ENCODE peak calls at places on chromosomes 11 and 22, in ten cellular contexts. One of them, this sample, is unnamed.

GRCh38 chr11:84234011-84234410 is 947.8 kb upstream of the CCDC90B start:
- DNase-seq in NCI-H345: peak
- DNase-seq in brain microvascular endothelial cell: no peak
- DNase-seq in neuronal stem cell: no peak
- DNase-seq in EL: no peak
- DNase-seq in HFFc6: no peak
- DNase-seq in psoas muscle: no peak
- DNase-seq in activated T-helper 1 cell treated with anti-CD3 and anti-CD28 coated beads, Interleukin-2, amount 50 U/mL, for 16 hours: no peak
- DNase-seq in tibial artery: no peak
- DNase-seq in fibroblast of lung: no peak
- DNase-seq in this sample: no peak

GRCh38 chr22:23133922-23134321 is 7.9 kb downstream of the RSPH14 start:
- DNase-seq in NCI-H345: no peak
- DNase-seq in brain microvascular endothelial cell: no peak
- DNase-seq in neuronal stem cell: no peak
- DNase-seq in EL: no peak
- DNase-seq in HFFc6: no peak
- DNase-seq in psoas muscle: no peak
- DNase-seq in activated T-helper 1 cell treated with anti-CD3 and anti-CD28 coated beads, Interleukin-2, amount 50 U/mL, for 16 hours: no peak
- DNase-seq in tibial artery: no peak
- DNase-seq in fibroblast of lung: no peak
- DNase-seq in this sample: no peak

GRCh38 chr11:101049813-101050212 is 79.8 kb downstream of the PGR start:
- DNase-seq in NCI-H345: no peak
- DNase-seq in brain microvascular endothelial cell: no peak
- DNase-seq in neuronal stem cell: no peak
- DNase-seq in EL: no peak
- DNase-seq in HFFc6: no peak
- DNase-seq in psoas muscle: no peak
- DNase-seq in activated T-helper 1 cell treated with anti-CD3 and anti-CD28 coated beads, Interleukin-2, amount 50 U/mL, for 16 hours: no peak
- DNase-seq in tibial artery: no peak
- DNase-seq in fibroblast of lung: no peak
- DNase-seq in this sample: no peak

GRCh38 chr11:31887180-31887579 is 76.1 kb upstream of the PAX6 start:
- DNase-seq in NCI-H345: no peak
- DNase-seq in brain microvascular endothelial cell: no peak
- DNase-seq in neuronal stem cell: no peak
- DNase-seq in EL: no peak
- DNase-seq in HFFc6: no peak
- DNase-seq in psoas muscle: no peak
- DNase-seq in activated T-helper 1 cell treated with anti-CD3 and anti-CD28 coated beads, Interleukin-2, amount 50 U/mL, for 16 hours: no peak
- DNase-seq in tibial artery: no peak
- DNase-seq in fibroblast of lung: no peak
- DNase-seq in this sample: no peak

GRCh38 chr11:133927690-133928627 is 28.8 kb downstream of the IGSF9B start:
- DNase-seq in NCI-H345: peak
- DNase-seq in brain microvascular endothelial cell: peak
- DNase-seq in neuronal stem cell: no peak
- DNase-seq in EL: peak
- DNase-seq in HFFc6: peak
- DNase-seq in psoas muscle: peak
- DNase-seq in activated T-helper 1 cell treated with anti-CD3 and anti-CD28 coated beads, Interleukin-2, amount 50 U/mL, for 16 hours: peak
- DNase-seq in tibial artery: peak
- DNase-seq in fibroblast of lung: peak
- DNase-seq in this sample: peak

GRCh38 chr22:21690401-21690801 is 24.6 kb downstream of the PPIL2 start:
- DNase-seq in NCI-H345: no peak
- DNase-seq in brain microvascular endothelial cell: no peak
- DNase-seq in neuronal stem cell: no peak
- DNase-seq in EL: no peak
- DNase-seq in HFFc6: no peak
- DNase-seq in psoas muscle: no peak
- DNase-seq in activated T-helper 1 cell treated with anti-CD3 and anti-CD28 coated beads, Interleukin-2, amount 50 U/mL, for 16 hours: no peak
- DNase-seq in tibial artery: no peak
- DNase-seq in fibroblast of lung: no peak
- DNase-seq in this sample: no peak

GRCh38 chr22:37214431-37215025 is 2.3 kb upstream of the SSTR3 start:
- DNase-seq in NCI-H345: no peak
- DNase-seq in brain microvascular endothelial cell: no peak
- DNase-seq in neuronal stem cell: no peak
- DNase-seq in EL: no peak
- DNase-seq in HFFc6: no peak
- DNase-seq in psoas muscle: no peak
- DNase-seq in activated T-helper 1 cell treated with anti-CD3 and anti-CD28 coated beads, Interleukin-2, amount 50 U/mL, for 16 hours: no peak
- DNase-seq in tibial artery: peak
- DNase-seq in fibroblast of lung: no peak
- DNase-seq in this sample: no peak

GRCh38 chr11:46253258-46254134 is 24.0 kb upstream of the CREB3L1 start:
- DNase-seq in NCI-H345: no peak
- DNase-seq in brain microvascular endothelial cell: peak
- DNase-seq in neuronal stem cell: no peak
- DNase-seq in EL: no peak
- DNase-seq in HFFc6: no peak
- DNase-seq in psoas muscle: no peak
- DNase-seq in activated T-helper 1 cell treated with anti-CD3 and anti-CD28 coated beads, Interleukin-2, amount 50 U/mL, for 16 hours: no peak
- DNase-seq in tibial artery: no peak
- DNase-seq in fibroblast of lung: no peak
- DNase-seq in this sample: no peak

GRCh38 chr22:45207981-45208664 is 32.6 kb downstream of the KIAA0930 start:
- DNase-seq in NCI-H345: no peak
- DNase-seq in brain microvascular endothelial cell: peak
- DNase-seq in neuronal stem cell: no peak
- DNase-seq in EL: peak
- DNase-seq in HFFc6: peak
- DNase-seq in psoas muscle: no peak
- DNase-seq in activated T-helper 1 cell treated with anti-CD3 and anti-CD28 coated beads, Interleukin-2, amount 50 U/mL, for 16 hours: no peak
- DNase-seq in tibial artery: peak
- DNase-seq in fibroblast of lung: peak
- DNase-seq in this sample: peak

GRCh38 chr11:36818410-36818809 is 220.4 kb upstream of the RAG2 start:
- DNase-seq in NCI-H345: no peak
- DNase-seq in brain microvascular endothelial cell: no peak
- DNase-seq in neuronal stem cell: no peak
- DNase-seq in EL: peak
- DNase-seq in HFFc6: no peak
- DNase-seq in psoas muscle: no peak
- DNase-seq in activated T-helper 1 cell treated with anti-CD3 and anti-CD28 coated beads, Interleukin-2, amount 50 U/mL, for 16 hours: no peak
- DNase-seq in tibial artery: no peak
- DNase-seq in fibroblast of lung: no peak
- DNase-seq in this sample: no peak

GRCh38 chr11:66958232-66958955 is at the start of gene PC:
- DNase-seq in NCI-H345: peak
- DNase-seq in brain microvascular endothelial cell: peak
- DNase-seq in neuronal stem cell: peak
- DNase-seq in EL: peak
- DNase-seq in HFFc6: peak
- DNase-seq in psoas muscle: peak
- DNase-seq in activated T-helper 1 cell treated with anti-CD3 and anti-CD28 coated beads, Interleukin-2, amount 50 U/mL, for 16 hours: peak
- DNase-seq in tibial artery: peak
- DNase-seq in fibroblast of lung: peak
- DNase-seq in this sample: peak

GRCh38 chr22:19608114-19608494 is 83.9 kb upstream of the CLDN5 start:
- DNase-seq in NCI-H345: no peak
- DNase-seq in brain microvascular endothelial cell: no peak
- DNase-seq in neuronal stem cell: no peak
- DNase-seq in EL: no peak
- DNase-seq in HFFc6: no peak
- DNase-seq in psoas muscle: no peak
- DNase-seq in activated T-helper 1 cell treated with anti-CD3 and anti-CD28 coated beads, Interleukin-2, amount 50 U/mL, for 16 hours: no peak
- DNase-seq in tibial artery: no peak
- DNase-seq in fibroblast of lung: no peak
- DNase-seq in this sample: no peak

GRCh38 chr11:126431401-126432064 is 76.0 kb downstream of the ST3GAL4 start:
- DNase-seq in NCI-H345: no peak
- DNase-seq in brain microvascular endothelial cell: peak
- DNase-seq in neuronal stem cell: no peak
- DNase-seq in EL: peak
- DNase-seq in HFFc6: peak
- DNase-seq in psoas muscle: peak
- DNase-seq in activated T-helper 1 cell treated with anti-CD3 and anti-CD28 coated beads, Interleukin-2, amount 50 U/mL, for 16 hours: no peak
- DNase-seq in tibial artery: peak
- DNase-seq in fibroblast of lung: peak
- DNase-seq in this sample: peak

GRCh38 chr11:69300124-69301032 is 6.4 kb downstream of the MYEOV start:
- DNase-seq in NCI-H345: no peak
- DNase-seq in brain microvascular endothelial cell: peak
- DNase-seq in neuronal stem cell: no peak
- DNase-seq in EL: peak
- DNase-seq in HFFc6: peak
- DNase-seq in psoas muscle: no peak
- DNase-seq in activated T-helper 1 cell treated with anti-CD3 and anti-CD28 coated beads, Interleukin-2, amount 50 U/mL, for 16 hours: no peak
- DNase-seq in tibial artery: no peak
- DNase-seq in fibroblast of lung: peak
- DNase-seq in this sample: no peak

GRCh38 chr11:108933630-108934029 is 268.8 kb downstream of the DDX10 start:
- DNase-seq in NCI-H345: no peak
- DNase-seq in brain microvascular endothelial cell: peak
- DNase-seq in neuronal stem cell: no peak
- DNase-seq in EL: peak
- DNase-seq in HFFc6: peak
- DNase-seq in psoas muscle: no peak
- DNase-seq in activated T-helper 1 cell treated with anti-CD3 and anti-CD28 coated beads, Interleukin-2, amount 50 U/mL, for 16 hours: no peak
- DNase-seq in tibial artery: no peak
- DNase-seq in fibroblast of lung: peak
- DNase-seq in this sample: no peak

GRCh38 chr11:45468265-45468856 is 182.2 kb upstream of the SYT13 start:
- DNase-seq in NCI-H345: no peak
- DNase-seq in brain microvascular endothelial cell: peak
- DNase-seq in neuronal stem cell: no peak
- DNase-seq in EL: peak
- DNase-seq in HFFc6: no peak
- DNase-seq in psoas muscle: no peak
- DNase-seq in activated T-helper 1 cell treated with anti-CD3 and anti-CD28 coated beads, Interleukin-2, amount 50 U/mL, for 16 hours: no peak
- DNase-seq in tibial artery: no peak
- DNase-seq in fibroblast of lung: peak
- DNase-seq in this sample: no peak

GRCh38 chr22:42283288-42284229 is 13.1 kb upstream of the TCF20 start:
- DNase-seq in NCI-H345: no peak
- DNase-seq in brain microvascular endothelial cell: no peak
- DNase-seq in neuronal stem cell: peak
- DNase-seq in EL: peak
- DNase-seq in HFFc6: no peak
- DNase-seq in psoas muscle: no peak
- DNase-seq in activated T-helper 1 cell treated with anti-CD3 and anti-CD28 coated beads, Interleukin-2, amount 50 U/mL, for 16 hours: no peak
- DNase-seq in tibial artery: no peak
- DNase-seq in fibroblast of lung: peak
- DNase-seq in this sample: no peak

GRCh38 chr11:45384016-45384415 is 97.9 kb upstream of the SYT13 start:
- DNase-seq in NCI-H345: no peak
- DNase-seq in brain microvascular endothelial cell: no peak
- DNase-seq in neuronal stem cell: no peak
- DNase-seq in EL: no peak
- DNase-seq in HFFc6: no peak
- DNase-seq in psoas muscle: no peak
- DNase-seq in activated T-helper 1 cell treated with anti-CD3 and anti-CD28 coated beads, Interleukin-2, amount 50 U/mL, for 16 hours: no peak
- DNase-seq in tibial artery: no peak
- DNase-seq in fibroblast of lung: no peak
- DNase-seq in this sample: no peak

GRCh38 chr11:11607772-11608171 is 14.0 kb downstream of the GALNT18 start:
- DNase-seq in NCI-H345: no peak
- DNase-seq in brain microvascular endothelial cell: no peak
- DNase-seq in neuronal stem cell: no peak
- DNase-seq in EL: no peak
- DNase-seq in HFFc6: no peak
- DNase-seq in psoas muscle: no peak
- DNase-seq in activated T-helper 1 cell treated with anti-CD3 and anti-CD28 coated beads, Interleukin-2, amount 50 U/mL, for 16 hours: no peak
- DNase-seq in tibial artery: no peak
- DNase-seq in fibroblast of lung: peak
- DNase-seq in this sample: no peak

GRCh38 chr22:38313384-38313955 is 3.8 kb downstream of the CSNK1E start:
- DNase-seq in NCI-H345: no peak
- DNase-seq in brain microvascular endothelial cell: peak
- DNase-seq in neuronal stem cell: no peak
- DNase-seq in EL: peak
- DNase-seq in HFFc6: peak
- DNase-seq in psoas muscle: peak
- DNase-seq in activated T-helper 1 cell treated with anti-CD3 and anti-CD28 coated beads, Interleukin-2, amount 50 U/mL, for 16 hours: no peak
- DNase-seq in tibial artery: peak
- DNase-seq in fibroblast of lung: peak
- DNase-seq in this sample: peak

GRCh38 chr11:110128161-110128560 is 35.0 kb downstream of the ZC3H12C start:
- DNase-seq in NCI-H345: peak
- DNase-seq in brain microvascular endothelial cell: peak
- DNase-seq in neuronal stem cell: peak
- DNase-seq in EL: no peak
- DNase-seq in HFFc6: no peak
- DNase-seq in psoas muscle: no peak
- DNase-seq in activated T-helper 1 cell treated with anti-CD3 and anti-CD28 coated beads, Interleukin-2, amount 50 U/mL, for 16 hours: no peak
- DNase-seq in tibial artery: no peak
- DNase-seq in fibroblast of lung: peak
- DNase-seq in this sample: no peak

GRCh38 chr11:61601512-61601911 is 20.6 kb upstream of the SYT7 start:
- DNase-seq in NCI-H345: peak
- DNase-seq in brain microvascular endothelial cell: no peak
- DNase-seq in neuronal stem cell: no peak
- DNase-seq in EL: no peak
- DNase-seq in HFFc6: no peak
- DNase-seq in psoas muscle: no peak
- DNase-seq in activated T-helper 1 cell treated with anti-CD3 and anti-CD28 coated beads, Interleukin-2, amount 50 U/mL, for 16 hours: no peak
- DNase-seq in tibial artery: no peak
- DNase-seq in fibroblast of lung: no peak
- DNase-seq in this sample: no peak

GRCh38 chr11:113477321-113477720 is 2.1 kb upstream of the DRD2 start:
- DNase-seq in NCI-H345: peak
- DNase-seq in brain microvascular endothelial cell: no peak
- DNase-seq in neuronal stem cell: no peak
- DNase-seq in EL: no peak
- DNase-seq in HFFc6: no peak
- DNase-seq in psoas muscle: no peak
- DNase-seq in activated T-helper 1 cell treated with anti-CD3 and anti-CD28 coated beads, Interleukin-2, amount 50 U/mL, for 16 hours: no peak
- DNase-seq in tibial artery: no peak
- DNase-seq in fibroblast of lung: no peak
- DNase-seq in this sample: no peak

GRCh38 chr11:59776210-59777066 is 21.3 kb downstream of the STX3 start:
- DNase-seq in NCI-H345: no peak
- DNase-seq in brain microvascular endothelial cell: peak
- DNase-seq in neuronal stem cell: no peak
- DNase-seq in EL: peak
- DNase-seq in HFFc6: peak
- DNase-seq in psoas muscle: no peak
- DNase-seq in activated T-helper 1 cell treated with anti-CD3 and anti-CD28 coated beads, Interleukin-2, amount 50 U/mL, for 16 hours: no peak
- DNase-seq in tibial artery: no peak
- DNase-seq in fibroblast of lung: peak
- DNase-seq in this sample: no peak

GRCh38 chr11:30878400-30878799 is 292.2 kb upstream of the MPPED2 start:
- DNase-seq in NCI-H345: no peak
- DNase-seq in brain microvascular endothelial cell: no peak
- DNase-seq in neuronal stem cell: no peak
- DNase-seq in EL: no peak
- DNase-seq in HFFc6: no peak
- DNase-seq in psoas muscle: no peak
- DNase-seq in activated T-helper 1 cell treated with anti-CD3 and anti-CD28 coated beads, Interleukin-2, amount 50 U/mL, for 16 hours: no peak
- DNase-seq in tibial artery: no peak
- DNase-seq in fibroblast of lung: no peak
- DNase-seq in this sample: no peak

GRCh38 chr11:102831128-102831708 is 12.2 kb downstream of the MMP3 start:
- DNase-seq in NCI-H345: no peak
- DNase-seq in brain microvascular endothelial cell: peak
- DNase-seq in neuronal stem cell: no peak
- DNase-seq in EL: peak
- DNase-seq in HFFc6: peak
- DNase-seq in psoas muscle: peak
- DNase-seq in activated T-helper 1 cell treated with anti-CD3 and anti-CD28 coated beads, Interleukin-2, amount 50 U/mL, for 16 hours: no peak
- DNase-seq in tibial artery: no peak
- DNase-seq in fibroblast of lung: peak
- DNase-seq in this sample: no peak

GRCh38 chr11:77879218-77879617 is 58.3 kb downstream of the AAMDC start:
- DNase-seq in NCI-H345: peak
- DNase-seq in brain microvascular endothelial cell: no peak
- DNase-seq in neuronal stem cell: no peak
- DNase-seq in EL: peak
- DNase-seq in HFFc6: no peak
- DNase-seq in psoas muscle: peak
- DNase-seq in activated T-helper 1 cell treated with anti-CD3 and anti-CD28 coated beads, Interleukin-2, amount 50 U/mL, for 16 hours: no peak
- DNase-seq in tibial artery: no peak
- DNase-seq in fibroblast of lung: peak
- DNase-seq in this sample: peak

GRCh38 chr11:128324051-128324481 is 263.3 kb downstream of the ETS1 start:
- DNase-seq in NCI-H345: no peak
- DNase-seq in brain microvascular endothelial cell: no peak
- DNase-seq in neuronal stem cell: no peak
- DNase-seq in EL: no peak
- DNase-seq in HFFc6: no peak
- DNase-seq in psoas muscle: no peak
- DNase-seq in activated T-helper 1 cell treated with anti-CD3 and anti-CD28 coated beads, Interleukin-2, amount 50 U/mL, for 16 hours: no peak
- DNase-seq in tibial artery: no peak
- DNase-seq in fibroblast of lung: no peak
- DNase-seq in this sample: no peak